ENCODE peak calls at places on chromosomes 13 and 19, in seven cellular contexts. D, T, O, F, H, K and Z are unnamed samples.

GRCh38 chr19:33311326-33311682 is 9.0 kb upstream of the CEBPA start:
- DNase-seq in F (no peak), H (no peak), D (no peak), T (peak), O (no peak), K (no peak), Z (no peak)

GRCh38 chr19:39539165-39539518 is 819 bp downstream of the EID2 start:
- DNase-seq in D (no peak), F (no peak), K (peak), O (no peak), T (no peak), H (peak), Z (peak)

GRCh38 chr19:13689050-13689449 is 75.3 kb upstream of the MRI1 start:
- DNase-seq in K (no peak), O (no peak), D (no peak), F (no peak), T (peak), H (peak), Z (no peak)

GRCh38 chr13:44768775-44769578 is 192.8 kb upstream of the TSC22D1 start:
- DNase-seq in H (no peak), K (no peak), T (peak), O (no peak), F (no peak), D (no peak), Z (no peak)

GRCh38 chr19:51799311-51799997 is 4.5 kb downstream of the FPR3 start:
- DNase-seq in K (peak), H (peak), F (no peak), D (peak), O (no peak), T (no peak), Z (peak)

GRCh38 chr13:40777166-40777956 is 6.4 kb upstream of the MRPS31 start:
- DNase-seq in K (peak), F (peak), T (peak), O (peak), H (no peak), D (no peak), Z (peak)

GRCh38 chr13:31755803-31756212 is 16.5 kb downstream of the RXFP2 start:
- DNase-seq in H (peak), D (no peak), O (no peak), F (no peak), K (no peak), T (no peak), Z (no peak)

GRCh38 chr13:99723847-99724246 is 222.6 kb downstream of the TM9SF2 start:
- DNase-seq in F (no peak), O (no peak), K (no peak), T (no peak), H (no peak), D (no peak), Z (no peak)

GRCh38 chr13:82330499-82330898 is 1551.8 kb downstream of the SLITRK1 start:
- DNase-seq in H (no peak), F (no peak), T (no peak), O (no peak), D (no peak), K (no peak), Z (peak)

GRCh38 chr19:23055946-23056345 is 53.0 kb upstream of the ZNF728 start:
- DNase-seq in D (no peak), O (no peak), F (no peak), K (no peak), H (no peak), T (no peak), Z (no peak)

GRCh38 chr13:44759723-44760360 is 183.7 kb upstream of the TSC22D1 start:
- DNase-seq in F (no peak), H (no peak), O (no peak), D (no peak), T (no peak), K (peak), Z (no peak)

GRCh38 chr19:2436384-2436783 is 9.0 kb upstream of the TIMM13 start:
- DNase-seq in D (no peak), H (no peak), F (no peak), O (no peak), K (no peak), T (no peak), Z (no peak)

GRCh38 chr19:49877879-49878743 is 609 bp downstream of the TBC1D17 start:
- DNase-seq in O (peak), T (peak), H (peak), D (peak), K (peak), F (peak), Z (peak)

GRCh38 chr13:44403720-44404063 is 30.1 kb downstream of the SERP2 start:
- DNase-seq in F (no peak), H (no peak), K (no peak), O (no peak), D (no peak), T (no peak), Z (no peak)

GRCh38 chr13:32001392-32001768 is 30.2 kb upstream of the FRY start:
- DNase-seq in D (peak), T (no peak), H (peak), O (peak), K (peak), F (no peak), Z (peak)

GRCh38 chr19:15432018-15432494 is 13.3 kb upstream of the AKAP8L start:
- DNase-seq in T (peak), D (no peak), F (no peak), O (no peak), H (no peak), K (no peak), Z (no peak)

GRCh38 chr19:45492627-45493470 is 4.0 kb downstream of the RTN2 start:
- DNase-seq in D (peak), T (peak), F (no peak), K (peak), H (peak), O (no peak), Z (no peak)

GRCh38 chr19:49896863-49897621 is at the start of gene IL4I1:
- DNase-seq in K (no peak), T (peak), O (peak), H (no peak), D (no peak), F (peak), Z (no peak)

GRCh38 chr13:32041429-32041828 is 9.9 kb downstream of the FRY start:
- DNase-seq in O (no peak), H (no peak), K (no peak), D (no peak), F (no peak), T (no peak), Z (no peak)

GRCh38 chr19:31491246-31491645 is 142.0 kb upstream of the TSHZ3 start:
- DNase-seq in D (no peak), H (no peak), T (no peak), O (no peak), F (no peak), K (no peak), Z (no peak)

GRCh38 chr19:28563964-28564914 is 648.7 kb downstream of the UQCRFS1 start:
- DNase-seq in O (no peak), T (no peak), H (no peak), K (no peak), D (no peak), F (no peak), Z (no peak)

GRCh38 chr19:19502281-19502680 is 13.1 kb downstream of the TSSK6 start:
- DNase-seq in D (no peak), O (no peak), K (no peak), H (no peak), F (no peak), T (no peak), Z (no peak)

GRCh38 chr13:93767917-93768422 is 541.4 kb downstream of the GPC6 start:
- DNase-seq in H (no peak), T (no peak), K (peak), O (no peak), D (no peak), F (no peak), Z (no peak)

GRCh38 chr13:28347456-28348371 is 147.2 kb downstream of the FLT1 start:
- DNase-seq in F (no peak), H (peak), O (no peak), T (no peak), D (no peak), K (no peak), Z (no peak)

GRCh38 chr19:2221918-2222317 is 14.2 kb downstream of the PLEKHJ1 start:
- DNase-seq in F (no peak), K (no peak), D (no peak), O (no peak), H (no peak), T (no peak), Z (no peak)

GRCh38 chr13:20193924-20194631 is 1.3 kb upstream of the GJB2 start:
- DNase-seq in O (peak), F (no peak), T (peak), K (no peak), D (no peak), H (no peak), Z (no peak)

GRCh38 chr19:55441319-55441691 is 1.8 kb downstream of the SHISA7 start:
- DNase-seq in O (no peak), H (no peak), T (no peak), D (no peak), K (no peak), F (no peak), Z (no peak)

GRCh38 chr19:12841094-12841493 is 2.8 kb downstream of the MAST1 start:
- DNase-seq in K (no peak), T (peak), F (no peak), O (no peak), H (no peak), D (no peak), Z (no peak)

GRCh38 chr19:47749326-47749725 is 4.0 kb downstream of the NOP53 start:
- DNase-seq in F (no peak), O (no peak), K (no peak), T (no peak), H (no peak), D (no peak), Z (no peak)

GRCh38 chr19:18338471-18339001 is 1.9 kb upstream of the PGPEP1 start:
- DNase-seq in F (no peak), K (no peak), T (no peak), H (no peak), D (no peak), O (no peak), Z (no peak)